ENCODE peak calls at places on chromosomes 16 and 17, in seven cellular contexts. X, V, I, J, B, U and Z are unnamed samples.

GRCh38 chr16:69089091-69089912 is 16.2 kb upstream of the HAS3 start:
- DNase-seq in V (no peak), X (no peak), B (no peak), I (no peak), U (no peak), J (peak; percentile 82), Z (peak; percentile 40)

GRCh38 chr16:72923757-72924156 is 124.2 kb downstream of the ZFHX3 start:
- DNase-seq in V (no peak), J (no peak), I (no peak), U (no peak), B (no peak), X (no peak), Z (no peak)

GRCh38 chr16:31853300-31853699 is 20.3 kb upstream of the ZNF267 start:
- DNase-seq in B (no peak), V (no peak), I (no peak), U (no peak), J (no peak), X (no peak), Z (no peak)

GRCh38 chr16:87416826-87417471 is 24.8 kb downstream of the MAP1LC3B start:
- DNase-seq in X (no peak), V (no peak), U (no peak), I (no peak), B (peak; percentile 25), J (peak; percentile 16), Z (no peak)

GRCh38 chr16:57994778-57995177 is 5.7 kb downstream of the ZNF319 start:
- DNase-seq in U (no peak), J (peak; percentile 66), I (no peak), V (peak; percentile 66), B (peak; percentile 47), X (peak; percentile 47), Z (peak; percentile 59)

GRCh38 chr16:86052926-86053325 is 154.0 kb downstream of the IRF8 start:
- DNase-seq in U (no peak), J (no peak), V (no peak), X (no peak), B (no peak), I (no peak), Z (no peak)

GRCh38 chr16:24011237-24011636 is 175.5 kb downstream of the PRKCB start:
- DNase-seq in V (no peak), U (no peak), I (no peak), J (no peak), B (no peak), X (no peak), Z (no peak)

GRCh38 chr16:20928774-20929411 is 28.3 kb downstream of the LYRM1 start:
- DNase-seq in U (no peak), V (no peak), X (no peak), J (peak; percentile 35), B (no peak), I (no peak), Z (no peak)

GRCh38 chr17:16988749-16989229 is 16.9 kb upstream of the TNFRSF13B start:
- DNase-seq in B (no peak), V (no peak), J (peak; percentile 79), X (no peak), I (no peak), U (no peak), Z (no peak)

GRCh38 chr17:80762076-80762475 is 217.4 kb downstream of the RPTOR start:
- DNase-seq in U (no peak), X (no peak), J (no peak), V (no peak), I (no peak), B (no peak), Z (no peak)

DNA sequence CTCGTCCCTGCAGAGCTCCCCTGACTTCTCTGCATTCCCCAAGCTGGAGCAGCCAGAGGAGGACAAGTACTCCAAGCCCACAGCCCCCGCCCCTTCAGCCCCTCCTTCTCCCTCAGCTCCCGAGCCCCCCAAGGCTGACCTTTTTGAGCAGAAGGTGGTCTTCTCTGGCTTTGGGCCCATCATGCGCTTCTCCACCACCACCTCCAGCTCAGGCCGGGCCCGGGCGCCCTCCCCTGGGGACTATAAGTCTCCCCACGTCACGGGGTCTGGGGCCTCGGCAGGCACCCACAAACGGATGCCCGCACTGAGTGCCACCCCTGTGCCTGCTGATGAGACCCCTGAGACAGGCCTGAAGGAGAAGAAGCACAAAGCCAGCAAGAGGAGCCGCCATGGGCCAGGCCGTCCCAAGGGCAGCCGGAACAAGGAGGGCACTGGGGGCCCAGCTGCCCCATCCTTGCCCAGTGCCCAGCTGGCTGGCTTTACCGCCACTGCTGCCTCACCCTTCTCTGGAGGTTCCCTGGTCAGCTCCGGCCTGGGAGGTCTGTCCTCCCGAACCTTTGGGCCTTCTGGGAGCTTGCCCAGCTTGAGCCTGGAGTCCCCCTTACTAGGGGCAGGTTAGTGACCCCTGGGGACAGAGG is 11.4 kb downstream of the MLLT6 start:
- DNase-seq in J (no peak), U (no peak), I (no peak), X (no peak), V (no peak), B (no peak), Z (no peak)
- H3K4me3 ChIP-seq in J (no peak overlapping the region), U (no peak overlapping the region), I (no peak overlapping the region), X (no peak overlapping the region), V (no peak overlapping the region), B (no peak overlapping the region), Z (no peak overlapping the region)

GRCh38 chr16:28616636-28617035 is 6.8 kb upstream of the SULT1A1 start:
- DNase-seq in I (no peak), V (no peak), J (no peak), B (no peak), X (no peak), U (no peak), Z (no peak)

GRCh38 chr16:28623172-28623711 is 13.4 kb upstream of the SULT1A1 start:
- DNase-seq in X (no peak), U (no peak), B (peak; percentile 37), V (peak; percentile 51), J (peak; percentile 39), I (no peak), Z (peak; percentile 77)

GRCh38 chr16:28621756-28622155 is 11.9 kb upstream of the SULT1A1 start:
- DNase-seq in J (no peak), U (no peak), V (no peak), X (no peak), I (no peak), B (no peak), Z (no peak)
- H3K4me3 ChIP-seq in J (no peak overlapping the region), U (no peak overlapping the region), V (no peak overlapping the region), X (no peak overlapping the region), I (no peak overlapping the region), B (no peak overlapping the region), Z (no peak overlapping the region)

DNA sequence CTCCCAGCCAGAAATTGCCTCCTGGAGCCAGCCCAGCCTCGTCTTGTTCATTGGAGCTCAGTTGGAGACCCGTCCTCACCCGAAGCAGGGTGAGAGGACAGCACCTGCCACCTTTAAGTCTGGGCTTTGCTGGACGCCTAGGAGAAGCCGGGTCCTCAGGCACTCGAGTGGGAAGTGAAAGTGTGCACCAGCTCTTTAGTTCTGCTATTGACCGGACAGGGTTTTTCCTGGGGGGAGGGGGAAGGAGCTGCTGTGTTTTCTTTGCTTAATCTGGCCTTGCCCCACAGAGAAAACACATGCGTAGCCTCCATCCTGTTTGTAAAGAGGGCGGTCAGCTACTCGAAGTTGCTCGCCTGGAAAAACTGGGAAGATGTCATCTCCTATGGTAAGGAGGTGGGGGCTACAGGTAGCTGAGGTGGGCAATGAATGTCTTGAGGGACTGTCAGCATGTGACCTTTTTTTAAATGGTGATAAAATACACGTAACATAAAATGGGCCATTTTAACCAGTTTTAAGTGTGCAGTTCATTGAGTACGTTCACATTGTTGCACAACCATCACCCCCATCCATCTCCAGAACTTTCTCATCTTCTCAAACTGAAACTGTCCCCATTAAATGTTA is 34.4 kb downstream of the CMIP start:
- DNase-seq in X (peak; percentile 55), B (peak; percentile 49), U (no peak), V (peak; percentile 69), J (peak; percentile 91), I (no peak), Z (peak; percentile 75)
- H3K4me3 ChIP-seq in X (no peak overlapping the region), B (peak overlapping the region; percentile 6), U (no peak overlapping the region), V (peak overlapping the region; percentile 15), J (peak overlapping the region; percentile 41), I (no peak overlapping the region), Z (peak overlapping the region; percentile 19)

DNA sequence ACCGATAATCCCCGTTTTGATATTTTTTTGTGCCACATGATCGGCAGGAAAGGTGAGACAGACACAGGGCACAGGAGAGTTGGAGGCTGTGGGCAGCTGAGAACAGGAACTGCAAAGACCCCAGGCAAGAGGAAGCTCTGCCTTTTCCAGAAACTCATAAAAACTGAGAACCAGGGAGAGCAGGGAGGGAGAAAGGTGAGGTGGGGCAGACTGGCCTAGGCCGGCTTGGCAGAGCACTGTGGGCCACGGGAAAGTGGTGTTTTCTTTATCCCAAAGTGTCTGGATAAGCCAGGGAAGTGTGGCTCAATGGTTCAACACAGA is 11.8 kb upstream of the AXIN2 start:
- DNase-seq in X (no peak), I (no peak), V (no peak), J (no peak), B (no peak), U (no peak), Z (no peak)
- H3K4me3 ChIP-seq in X (no peak overlapping the region), I (no peak overlapping the region), V (no peak overlapping the region), J (no peak overlapping the region), B (no peak overlapping the region), U (no peak overlapping the region), Z (no peak overlapping the region)